ENCODE peak calls at places on chromosome 9, in eight cellular contexts. A is kidney; G is thoracic aorta; L is fibroblast of lung; S is CD4-positive, CD25-positive, alpha-beta regulatory T cell; X is CD4-positive, alpha-beta memory T cell; H is PC-3; Q is choroid plexus epithelial cell. V is an unnamed sample.

GRCh38 chr9:77772641-77773040 is 124.5 kb upstream of the GNA14 start:
- DNase-seq in A (no peak), G (no peak), L (no peak), S (no peak), X (no peak), H (no peak), Q (peak; percentile 15), V (no peak)

GRCh38 chr9:107208121-107208520 is 75.0 kb upstream of the RAD23B start:
- DNase-seq in A (no peak), G (no peak), L (peak; percentile 74), S (no peak), X (no peak), H (no peak), Q (peak; percentile 36), V (no peak)

GRCh38 chr9:98304381-98304780 is 48.9 kb upstream of the TBC1D2 start:
- DNase-seq in A (peak; percentile 4), G (no peak), L (no peak), S (no peak), X (no peak), H (no peak), Q (no peak), V (no peak)

GRCh38 chr9:132632426-132632825 is 37.4 kb downstream of the DDX31 start:
- DNase-seq in A (no peak), G (no peak), L (no peak), S (no peak), X (no peak), H (peak; percentile 30), Q (no peak), V (no peak)

GRCh38 chr9:129506041-129506440 is 114.9 kb downstream of the C9orf50 start:
- DNase-seq in A (peak; percentile 35), G (no peak), L (no peak), S (no peak), X (no peak), H (no peak), Q (no peak), V (no peak)

GRCh38 chr9:93013856-93014582 is 44.5 kb upstream of the SUSD3 start:
- DNase-seq in A (peak; percentile 62), G (no peak), L (no peak), S (no peak), X (no peak), H (no peak), Q (peak; percentile 8), V (no peak)

GRCh38 chr9:93908591-93909241 is 46.4 kb downstream of the BARX1 start:
- DNase-seq in A (no peak), G (no peak), L (no peak), S (no peak), X (no peak), H (no peak), Q (peak; percentile 5), V (no peak)

GRCh38 chr9:32741706-32742105 is 41.6 kb upstream of the TMEM215 start:
- DNase-seq in A (no peak), G (no peak), L (peak; percentile 55), S (no peak), X (no peak), H (peak; percentile 53), Q (peak; percentile 1), V (no peak)

GRCh38 chr9:114236391-114237138 is 81.2 kb downstream of the COL27A1 start:
- DNase-seq in A (no peak), G (no peak), L (no peak), S (no peak), X (no peak), H (no peak), Q (no peak), V (no peak)

GRCh38 chr9:135992486-135993408 is 31.6 kb upstream of the UBAC1 start:
- DNase-seq in A (peak; percentile 97), G (peak; percentile 49), L (peak; percentile 86), S (no peak), X (peak; percentile 38), H (peak; percentile 69), Q (peak; percentile 86), V (no peak)

GRCh38 chr9:14131353-14132088 is 182.4 kb downstream of the NFIB start:
- DNase-seq in A (no peak), G (no peak), L (no peak), S (no peak), X (no peak), H (no peak), Q (no peak), V (no peak)

GRCh38 chr9:77820293-77820954 is 172.3 kb upstream of the GNA14 start:
- DNase-seq in A (no peak), G (no peak), L (peak; percentile 83), S (no peak), X (no peak), H (peak; percentile 70), Q (peak; percentile 60), V (no peak)

GRCh38 chr9:120892177-120892747 is 15.3 kb upstream of the PHF19 start:
- DNase-seq in A (no peak), G (no peak), L (no peak), S (no peak), X (no peak), H (no peak), Q (no peak), V (no peak)

GRCh38 chr9:68731857-68732256 is 26.8 kb downstream of the PIP5K1B start:
- DNase-seq in A (no peak), G (no peak), L (no peak), S (no peak), X (no peak), H (no peak), Q (no peak), V (no peak)

GRCh38 chr9:27181381-27181780 is 72.4 kb downstream of the TEK start:
- DNase-seq in A (no peak), G (no peak), L (peak; percentile 83), S (no peak), X (no peak), H (peak; percentile 86), Q (peak; percentile 74), V (no peak)

GRCh38 chr9:121962421-121962820 is 130.7 kb downstream of the TTLL11 start:
- DNase-seq in A (no peak), G (no peak), L (no peak), S (no peak), X (no peak), H (peak; percentile 35), Q (no peak), V (no peak)

GRCh38 chr9:121960665-121961064 is 132.4 kb downstream of the TTLL11 start:
- DNase-seq in A (no peak), G (no peak), L (no peak), S (no peak), X (no peak), H (no peak), Q (no peak), V (no peak)

GRCh38 chr9:121966706-121967105 is 126.4 kb downstream of the TTLL11 start:
- DNase-seq in A (no peak), G (no peak), L (no peak), S (no peak), X (no peak), H (peak; percentile 32), Q (no peak), V (no peak)

GRCh38 chr9:121968056-121968455 is 125.1 kb downstream of the TTLL11 start:
- DNase-seq in A (no peak), G (no peak), L (no peak), S (no peak), X (no peak), H (no peak), Q (no peak), V (no peak)

DNA sequence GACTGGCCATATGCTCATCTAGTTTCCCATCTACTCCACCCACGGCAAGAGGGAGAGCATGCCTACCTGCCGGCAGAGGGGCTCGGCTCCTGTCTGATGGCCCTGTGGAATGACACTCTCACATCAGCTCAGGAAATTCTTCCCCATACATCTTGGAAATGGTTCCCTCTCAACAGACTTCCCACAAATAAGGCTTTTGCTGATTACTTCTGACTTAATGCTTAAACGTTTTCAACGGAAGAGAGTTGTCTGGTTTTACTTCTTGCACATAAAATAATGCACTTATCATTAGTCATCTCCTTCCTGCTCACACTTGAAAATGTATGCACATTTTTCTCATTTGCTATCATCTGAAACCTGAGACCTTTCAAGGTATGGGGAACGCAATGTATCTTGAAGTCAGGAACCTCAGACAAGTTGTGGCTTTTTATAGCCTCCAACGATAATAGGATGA is 129.5 kb downstream of the TTLL11 start:
- DNase-seq in A (no peak), G (no peak), L (peak; percentile 81), S (no peak), X (no peak), H (peak; percentile 89), Q (peak; percentile 79), V (no peak)
- H3K4me3 ChIP-seq in A (no peak overlapping the region), G (no peak overlapping the region), L (no peak overlapping the region), S (no peak overlapping the region), X (no peak overlapping the region), H (peak overlapping the region; percentile 74), Q (peak overlapping the region; percentile 9), V (no peak overlapping the region)

DNA sequence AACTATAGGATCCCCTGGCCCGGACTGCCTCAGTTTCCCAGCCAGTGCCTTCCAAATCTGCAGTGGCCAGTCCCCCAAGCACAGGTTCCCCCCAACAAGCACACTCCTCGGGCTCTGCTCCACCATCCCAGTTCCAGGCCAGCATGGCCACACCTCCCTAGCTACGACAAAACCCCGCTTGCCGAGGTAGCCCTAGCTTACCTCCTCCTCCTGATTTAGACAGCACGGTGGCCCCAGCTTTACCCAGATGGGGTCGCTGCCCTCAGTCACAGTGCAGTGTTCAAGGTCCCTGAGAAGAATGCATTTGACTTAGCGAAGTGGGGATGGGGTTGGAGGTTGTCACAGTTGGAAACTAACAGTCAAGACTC is 40.8 kb upstream of the GARNL3 start:
- DNase-seq in A (peak; percentile 80), G (no peak), L (no peak), S (peak; percentile 11), X (no peak), H (no peak), Q (no peak), V (no peak)
- H3K4me3 ChIP-seq in A (peak overlapping the region; percentile 67), G (peak overlapping the region; percentile 77), L (no peak overlapping the region), S (no peak overlapping the region), X (no peak overlapping the region), H (peak overlapping the region; percentile 73), Q (peak overlapping the region; percentile 60), V (no peak overlapping the region)

GRCh38 chr9:2933165-2934095 is 89.5 kb upstream of the PUM3 start:
- DNase-seq in A (peak; percentile 60), G (no peak), L (no peak), S (no peak), X (no peak), H (no peak), Q (no peak), V (no peak)
- H3K4me3 ChIP-seq in A (no peak overlapping the region), G (no peak overlapping the region), L (no peak overlapping the region), S (no peak overlapping the region), X (no peak overlapping the region), H (no peak overlapping the region), Q (no peak overlapping the region), V (no peak overlapping the region)

DNA sequence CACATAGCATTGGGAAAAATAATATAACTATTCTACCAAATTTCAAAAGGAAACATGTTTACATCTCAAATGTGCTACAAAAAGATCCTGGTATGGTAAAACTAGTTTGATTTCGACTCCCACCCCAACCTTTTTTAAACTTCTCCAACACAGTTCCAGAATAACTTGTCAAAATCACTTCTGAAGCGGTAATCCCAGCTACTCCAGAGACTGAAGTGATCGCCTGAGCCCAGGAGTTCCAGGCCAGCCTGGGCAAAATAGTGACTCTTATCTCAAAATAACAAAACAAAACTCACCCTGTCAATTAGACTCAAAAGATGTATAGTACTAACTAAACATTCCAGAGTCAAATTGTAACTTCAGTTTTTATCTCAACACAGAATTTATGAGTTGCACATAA is 71.3 kb upstream of the RNF38 start:
- DNase-seq in A (no peak), G (no peak), L (no peak), S (no peak), X (no peak), H (no peak), Q (no peak), V (no peak)
- H3K4me3 ChIP-seq in A (peak overlapping the region; percentile 51), G (peak overlapping the region; percentile 64), L (peak overlapping the region; percentile 51), S (peak overlapping the region; percentile 90), X (peak overlapping the region; percentile 25), H (no peak overlapping the region), Q (no peak overlapping the region), V (no peak overlapping the region)